ENCODE peak calls at places on chromosomes 12 and 14, in four cellular contexts. One of them, this sample, is unnamed.

GRCh38 chr12:113000433-113000832 is 22.1 kb downstream of the OAS2 start:
- DNase-seq in cardiac muscle cell: no peak
- DNase-seq in thoracic aorta: no peak
- DNase-seq in heart right ventricle: no peak
- DNase-seq in this sample: no peak

GRCh38 chr12:51183349-51183748 is 10.4 kb upstream of the TFCP2 start:
- DNase-seq in cardiac muscle cell: no peak
- DNase-seq in thoracic aorta: no peak
- DNase-seq in heart right ventricle: no peak
- DNase-seq in this sample: no peak

GRCh38 chr14:52020315-52020714 is 31.0 kb downstream of the RTRAF start:
- DNase-seq in cardiac muscle cell: no peak
- DNase-seq in thoracic aorta: no peak
- DNase-seq in heart right ventricle: no peak
- DNase-seq in this sample: no peak

GRCh38 chr12:30088259-30088995 is 304.7 kb upstream of the TMTC1 start:
- DNase-seq in cardiac muscle cell: no peak
- DNase-seq in thoracic aorta: no peak
- DNase-seq in heart right ventricle: no peak
- DNase-seq in this sample: no peak

GRCh38 chr12:119115296-119115905 is 63.3 kb upstream of the HSPB8 start:
- DNase-seq in cardiac muscle cell: peak; percentile 62
- DNase-seq in thoracic aorta: no peak
- DNase-seq in heart right ventricle: peak; percentile 51
- DNase-seq in this sample: peak; percentile 30

GRCh38 chr14:69716483-69717187 is 50.3 kb upstream of the SRSF5 start:
- DNase-seq in cardiac muscle cell: peak; percentile 96
- DNase-seq in thoracic aorta: no peak
- DNase-seq in heart right ventricle: no peak
- DNase-seq in this sample: peak; percentile 77

GRCh38 chr14:98498019-98498885 is 773.7 kb downstream of the BCL11B start:
- DNase-seq in cardiac muscle cell: no peak
- DNase-seq in thoracic aorta: no peak
- DNase-seq in heart right ventricle: no peak
- DNase-seq in this sample: peak; percentile 55

GRCh38 chr14:55589171-55589570 is 9.2 kb downstream of the KTN1 start:
- DNase-seq in cardiac muscle cell: no peak
- DNase-seq in thoracic aorta: no peak
- DNase-seq in heart right ventricle: no peak
- DNase-seq in this sample: no peak

GRCh38 chr12:120639771-120640721 is at the start of gene CABP1:
- DNase-seq in cardiac muscle cell: no peak
- DNase-seq in thoracic aorta: no peak
- DNase-seq in heart right ventricle: no peak
- DNase-seq in this sample: peak; percentile 37

GRCh38 chr14:90093942-90094595 is 32.3 kb downstream of the KCNK13 start:
- DNase-seq in cardiac muscle cell: peak; percentile 74
- DNase-seq in thoracic aorta: no peak
- DNase-seq in heart right ventricle: no peak
- DNase-seq in this sample: peak; percentile 23

GRCh38 chr12:119334459-119335170 is at the start of gene CCDC60:
- DNase-seq in cardiac muscle cell: no peak
- DNase-seq in thoracic aorta: no peak
- DNase-seq in heart right ventricle: no peak
- DNase-seq in this sample: peak; percentile 51

GRCh38 chr14:103711516-103712431 is 3.5 kb downstream of the XRCC3 start:
- DNase-seq in cardiac muscle cell: no peak
- DNase-seq in thoracic aorta: no peak
- DNase-seq in heart right ventricle: peak; percentile 45
- DNase-seq in this sample: peak; percentile 67

GRCh38 chr12:13099066-13099909 is 4.2 kb downstream of the GSG1 start:
- DNase-seq in cardiac muscle cell: peak; percentile 20
- DNase-seq in thoracic aorta: no peak
- DNase-seq in heart right ventricle: peak; percentile 60
- DNase-seq in this sample: no peak

GRCh38 chr14:35320472-35320871 is 28.3 kb downstream of the PSMA6 start:
- DNase-seq in cardiac muscle cell: no peak
- DNase-seq in thoracic aorta: no peak
- DNase-seq in heart right ventricle: no peak
- DNase-seq in this sample: no peak

GRCh38 chr14:22472935-22473854 is 115.8 kb downstream of the DAD1 start:
- DNase-seq in cardiac muscle cell: peak; percentile 74
- DNase-seq in thoracic aorta: no peak
- DNase-seq in heart right ventricle: peak; percentile 40
- DNase-seq in this sample: peak; percentile 54

GRCh38 chr12:2904260-2904659 is 13.6 kb downstream of the TULP3 start:
- DNase-seq in cardiac muscle cell: no peak
- DNase-seq in thoracic aorta: no peak
- DNase-seq in heart right ventricle: no peak
- DNase-seq in this sample: no peak

GRCh38 chr12:15074351-15074750 is 101.5 kb downstream of the PDE6H start:
- DNase-seq in cardiac muscle cell: no peak
- DNase-seq in thoracic aorta: no peak
- DNase-seq in heart right ventricle: no peak
- DNase-seq in this sample: no peak

GRCh38 chr12:114628199-114628598 is 55.8 kb downstream of the TBX3 start:
- DNase-seq in cardiac muscle cell: no peak
- DNase-seq in thoracic aorta: no peak
- DNase-seq in heart right ventricle: no peak
- DNase-seq in this sample: no peak

GRCh38 chr12:88904705-88905104 is 324.4 kb upstream of the KITLG start:
- DNase-seq in cardiac muscle cell: no peak
- DNase-seq in thoracic aorta: no peak
- DNase-seq in heart right ventricle: no peak
- DNase-seq in this sample: no peak

GRCh38 chr12:122190842-122191668 is 8.1 kb downstream of the LRRC43 start:
- DNase-seq in cardiac muscle cell: peak; percentile 62
- DNase-seq in thoracic aorta: no peak
- DNase-seq in heart right ventricle: peak; percentile 22
- DNase-seq in this sample: peak; percentile 74

GRCh38 chr14:99412122-99413061 is 68.3 kb downstream of the SETD3 start:
- DNase-seq in cardiac muscle cell: peak; percentile 7
- DNase-seq in thoracic aorta: no peak
- DNase-seq in heart right ventricle: no peak
- DNase-seq in this sample: no peak

GRCh38 chr14:94562941-94563883 is 2.0 kb downstream of the SERPINA4 start:
- DNase-seq in cardiac muscle cell: no peak
- DNase-seq in thoracic aorta: no peak
- DNase-seq in heart right ventricle: no peak
- DNase-seq in this sample: no peak

GRCh38 chr12:62597253-62597652 is 130.6 kb downstream of the MON2 start:
- DNase-seq in cardiac muscle cell: no peak
- DNase-seq in thoracic aorta: no peak
- DNase-seq in heart right ventricle: no peak
- DNase-seq in this sample: no peak

GRCh38 chr12:62601765-62602444 is 135.3 kb downstream of the MON2 start:
- DNase-seq in cardiac muscle cell: no peak
- DNase-seq in thoracic aorta: no peak
- DNase-seq in heart right ventricle: no peak
- DNase-seq in this sample: no peak

GRCh38 chr12:62602445-62603060 is 135.9 kb downstream of the MON2 start:
- DNase-seq in cardiac muscle cell: peak; percentile 94
- DNase-seq in thoracic aorta: peak; percentile 74
- DNase-seq in heart right ventricle: peak; percentile 91
- DNase-seq in this sample: peak; percentile 72

GRCh38 chr12:62598846-62599245 is 132.2 kb downstream of the MON2 start:
- DNase-seq in cardiac muscle cell: no peak
- DNase-seq in thoracic aorta: no peak
- DNase-seq in heart right ventricle: no peak
- DNase-seq in this sample: no peak

GRCh38 chr12:62600038-62600437 is 133.4 kb downstream of the MON2 start:
- DNase-seq in cardiac muscle cell: no peak
- DNase-seq in thoracic aorta: no peak
- DNase-seq in heart right ventricle: no peak
- DNase-seq in this sample: no peak
- TF ChIP-seq CTCF in cardiac muscle cell: peak; percentile 16
- TF ChIP-seq CTCF in thoracic aorta: no peak
- TF ChIP-seq CTCF in heart right ventricle: no peak
- TF ChIP-seq CTCF in this sample: no peak

DNA sequence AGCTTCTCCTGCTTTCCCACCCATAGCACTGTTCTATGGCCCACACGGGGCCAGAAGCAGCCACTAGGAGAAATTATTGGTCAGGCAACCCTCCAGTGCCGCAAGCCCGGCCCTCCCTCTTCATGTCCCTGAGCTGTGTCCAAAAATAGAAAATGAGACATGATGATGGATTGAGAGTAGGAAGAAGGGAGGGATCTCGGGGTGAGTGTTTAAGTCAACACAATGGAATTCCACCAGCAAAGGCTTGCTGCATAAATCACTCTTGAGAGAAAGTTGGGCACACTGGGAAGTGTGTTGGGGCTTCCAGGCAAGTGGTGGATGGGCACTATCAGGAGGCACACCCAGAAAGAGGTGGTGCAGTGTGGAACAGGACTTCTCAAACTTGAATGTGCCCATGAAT is 94.2 kb downstream of the LLPH start:
- DNase-seq in cardiac muscle cell: peak; percentile 85
- DNase-seq in thoracic aorta: peak; percentile 17
- DNase-seq in heart right ventricle: peak; percentile 47
- DNase-seq in this sample: peak; percentile 89
- H3K27ac ChIP-seq in cardiac muscle cell: peak overlapping the region; percentile 37
- H3K27ac ChIP-seq in thoracic aorta: peak overlapping the region; percentile 51
- H3K27ac ChIP-seq in heart right ventricle: peak overlapping the region; percentile 54
- H3K27ac ChIP-seq in this sample: peak overlapping the region; percentile 67

GRCh38 chr12:70721958-70722357 is 84.7 kb upstream of the PTPRB start:
- DNase-seq in cardiac muscle cell: no peak
- DNase-seq in thoracic aorta: no peak
- DNase-seq in heart right ventricle: no peak
- DNase-seq in this sample: no peak
- TF ChIP-seq CTCF in cardiac muscle cell: no peak
- TF ChIP-seq CTCF in thoracic aorta: no peak
- TF ChIP-seq CTCF in heart right ventricle: no peak
- TF ChIP-seq CTCF in this sample: no peak

GRCh38 chr12:110108309-110109036 is 15.7 kb upstream of the IFT81 start:
- DNase-seq in cardiac muscle cell: no peak
- DNase-seq in thoracic aorta: no peak
- DNase-seq in heart right ventricle: no peak
- DNase-seq in this sample: no peak

GRCh38 chr12:110109037-110109836 is 14.9 kb upstream of the IFT81 start:
- DNase-seq in cardiac muscle cell: peak; percentile 99
- DNase-seq in thoracic aorta: peak; percentile 74
- DNase-seq in heart right ventricle: peak; percentile 69
- DNase-seq in this sample: peak; percentile 69

GRCh38 chr12:110109837-110110535 is 14.2 kb upstream of the IFT81 start:
- DNase-seq in cardiac muscle cell: no peak
- DNase-seq in thoracic aorta: no peak
- DNase-seq in heart right ventricle: no peak
- DNase-seq in this sample: no peak

GRCh38 chr12:110105961-110106540 is 18.1 kb upstream of the IFT81 start:
- DNase-seq in cardiac muscle cell: peak; percentile 45
- DNase-seq in thoracic aorta: no peak
- DNase-seq in heart right ventricle: no peak
- DNase-seq in this sample: no peak

GRCh38 chr12:110107369-110108281 is 16.5 kb upstream of the IFT81 start:
- DNase-seq in cardiac muscle cell: peak; percentile 95
- DNase-seq in thoracic aorta: peak; percentile 49
- DNase-seq in heart right ventricle: peak; percentile 40
- DNase-seq in this sample: peak; percentile 66
- H3K27ac ChIP-seq in cardiac muscle cell: peak overlapping the region; percentile 99
- H3K27ac ChIP-seq in thoracic aorta: peak overlapping the region; percentile 74
- H3K27ac ChIP-seq in heart right ventricle: peak overlapping the region; percentile 86
- H3K27ac ChIP-seq in this sample: peak overlapping the region; percentile 54

GRCh38 chr12:102740157-102741032 is 176.6 kb downstream of the PAH start:
- DNase-seq in cardiac muscle cell: peak; percentile 47
- DNase-seq in thoracic aorta: no peak
- DNase-seq in heart right ventricle: no peak
- DNase-seq in this sample: no peak
- TF ChIP-seq CTCF in cardiac muscle cell: peak; percentile 11
- TF ChIP-seq CTCF in thoracic aorta: no peak
- TF ChIP-seq CTCF in heart right ventricle: no peak
- TF ChIP-seq CTCF in this sample: peak; percentile 25

GRCh38 chr12:19127270-19127669 is 2.3 kb upstream of the PLEKHA5 start:
- DNase-seq in cardiac muscle cell: no peak
- DNase-seq in thoracic aorta: no peak
- DNase-seq in heart right ventricle: no peak
- DNase-seq in this sample: no peak

GRCh38 chr12:19129486-19130223 is at the start of gene PLEKHA5:
- DNase-seq in cardiac muscle cell: peak; percentile 89
- DNase-seq in thoracic aorta: peak; percentile 16
- DNase-seq in heart right ventricle: peak; percentile 68
- DNase-seq in this sample: peak; percentile 47

GRCh38 chr12:19130224-19131019 is 889 bp downstream of the PLEKHA5 start:
- DNase-seq in cardiac muscle cell: peak; percentile 32
- DNase-seq in thoracic aorta: no peak
- DNase-seq in heart right ventricle: peak; percentile 25
- DNase-seq in this sample: peak; percentile 15

GRCh38 chr12:19131020-19131431 is 1.5 kb downstream of the PLEKHA5 start:
- DNase-seq in cardiac muscle cell: peak; percentile 52
- DNase-seq in thoracic aorta: no peak
- DNase-seq in heart right ventricle: peak; percentile 18
- DNase-seq in this sample: peak; percentile 43

DNA sequence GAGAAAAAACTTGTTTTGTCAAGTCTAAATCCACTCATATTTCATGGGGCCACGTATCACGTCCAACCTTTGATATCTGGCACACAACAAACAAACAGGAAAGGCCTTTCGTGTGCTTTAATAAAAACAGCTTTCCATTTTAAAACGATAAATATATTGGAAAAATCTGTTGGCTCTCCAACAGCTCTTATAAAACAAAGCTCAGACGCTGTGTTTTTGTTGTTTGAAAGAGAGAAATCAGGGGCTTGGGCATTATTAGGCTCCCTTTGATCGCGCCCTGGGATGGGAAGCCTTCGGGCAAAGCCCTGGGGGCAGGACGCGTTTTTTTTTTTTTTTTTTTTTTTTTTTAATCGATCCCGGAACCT is 430 bp upstream of the PLEKHA5 start:
- DNase-seq in cardiac muscle cell: no peak
- DNase-seq in thoracic aorta: no peak
- DNase-seq in heart right ventricle: no peak
- DNase-seq in this sample: no peak
- H3K27ac ChIP-seq in cardiac muscle cell: peak overlapping the region; percentile 44
- H3K27ac ChIP-seq in thoracic aorta: peak overlapping the region; percentile 79
- H3K27ac ChIP-seq in heart right ventricle: peak overlapping the region; percentile 82
- H3K27ac ChIP-seq in this sample: peak overlapping the region; percentile 90

GRCh38 chr12:94754653-94755052 is 104.3 kb upstream of the TMCC3 start:
- DNase-seq in cardiac muscle cell: no peak
- DNase-seq in thoracic aorta: no peak
- DNase-seq in heart right ventricle: no peak
- DNase-seq in this sample: no peak
- TF ChIP-seq CTCF in cardiac muscle cell: peak; percentile 44
- TF ChIP-seq CTCF in thoracic aorta: no peak
- TF ChIP-seq CTCF in heart right ventricle: peak; percentile 21
- TF ChIP-seq CTCF in this sample: no peak

This sample was measured in RWPE1.